ENCODE peak calls at places on chromosomes 4 and X, in ten cellular contexts. A is SJCRH30; M is bronchial epithelial cell; I is endodermal cell; D is HCT116; Q is H7; L is CD4-positive, alpha-beta memory T cell; N is stomach; V is tibial nerve; T is esophagus squamous epithelium. P is an unnamed sample. For H3K36me3, the result is how much of the 10 kb centered on the place peaks cover.

GRCh38 chr4:53497446-53498069 is 93.7 kb downstream of the LNX1 start:
- DNase-seq in L (no peak), N (no peak), Q (peak), M (no peak), T (no peak), D (no peak), V (peak), A (no peak), I (no peak), P (peak)

GRCh38 chr4:11525085-11525484 is 96.4 kb upstream of the HS3ST1 start:
- DNase-seq in D (no peak), A (no peak), N (no peak), T (no peak), Q (no peak), M (peak), I (no peak), L (no peak), V (no peak), P (no peak)

GRCh38 chrX:39258331-39258730 is 457.1 kb downstream of the MID1IP1 start:
- DNase-seq in T (no peak), L (no peak), I (peak), V (no peak), D (no peak), A (peak), N (no peak), M (no peak), Q (peak), P (no peak)

GRCh38 chrX:40988100-40988499 is 97.1 kb upstream of the USP9X start:
- DNase-seq in N (no peak), V (no peak), I (no peak), D (no peak), T (no peak), Q (no peak), L (no peak), M (no peak), A (no peak), P (no peak)

GRCh38 chr4:157739237-157739636 is 433.6 kb downstream of the GASK1B start:
- DNase-seq in Q (no peak), M (peak), T (no peak), N (no peak), L (no peak), A (no peak), I (no peak), D (no peak), V (no peak), P (no peak)

GRCh38 chrX:18875256-18875878 is 108.5 kb downstream of the PHKA2 start:
- DNase-seq in T (no peak), A (no peak), L (no peak), M (no peak), V (no peak), D (no peak), Q (no peak), I (peak), N (no peak), P (no peak)

GRCh38 chr4:141158219-141158618 is 24.9 kb upstream of the RNF150 start:
- DNase-seq in V (no peak), N (no peak), T (no peak), M (peak), A (no peak), L (peak), Q (no peak), D (peak), I (no peak), P (peak)

GRCh38 chrX:130669233-130669632 is 233.8 kb downstream of the ENOX2 start:
- DNase-seq in M (no peak), V (no peak), Q (no peak), D (no peak), A (no peak), T (no peak), N (no peak), I (no peak), L (no peak), P (no peak)

GRCh38 chr4:170001688-170002267 is 24.4 kb downstream of the MFAP3L start:
- DNase-seq in L (no peak), A (no peak), V (no peak), T (no peak), N (no peak), I (peak), Q (no peak), M (no peak), D (no peak), P (no peak)

GRCh38 chr4:114043116-114043515 is 63.7 kb upstream of the ARSJ start:
- DNase-seq in T (no peak), Q (no peak), V (no peak), D (no peak), N (no peak), A (peak), M (peak), I (no peak), L (no peak), P (no peak)

GRCh38 chr4:143195581-143195980 is 10.9 kb downstream of the USP38 start:
- DNase-seq in M (no peak), T (no peak), I (no peak), D (no peak), A (no peak), L (no peak), V (no peak), Q (no peak), N (no peak), P (no peak)

GRCh38 chrX:9873952-9874351 is 87.7 kb downstream of the SHROOM2 start:
- DNase-seq in M (peak), I (peak), A (peak), Q (peak), T (no peak), L (peak), V (no peak), N (peak), D (peak), P (peak)

GRCh38 chr4:75715105-75715799 is 9.1 kb upstream of the USO1 start:
- DNase-seq in Q (no peak), V (no peak), I (peak), N (no peak), A (no peak), M (no peak), T (no peak), L (no peak), D (no peak), P (no peak)

GRCh38 chr4:174135530-174135929 is 147.9 kb downstream of the FBXO8 start:
- DNase-seq in V (no peak), M (no peak), T (no peak), A (no peak), I (no peak), D (no peak), Q (no peak), N (no peak), L (no peak), P (no peak)

GRCh38 chr4:174133525-174133924 is 149.9 kb downstream of the FBXO8 start:
- DNase-seq in N (no peak), V (no peak), I (no peak), Q (no peak), D (no peak), A (no peak), L (no peak), T (no peak), M (no peak), P (no peak)

GRCh38 chr4:174136013-174136412 is 147.5 kb downstream of the FBXO8 start:
- DNase-seq in D (no peak), N (no peak), V (no peak), T (no peak), A (no peak), I (no peak), L (no peak), M (no peak), Q (no peak), P (no peak)

GRCh38 chr4:174137698-174138097 is 145.8 kb downstream of the FBXO8 start:
- DNase-seq in V (no peak), D (no peak), L (no peak), A (no peak), N (no peak), M (no peak), T (no peak), Q (no peak), I (no peak), P (no peak)

DNA sequence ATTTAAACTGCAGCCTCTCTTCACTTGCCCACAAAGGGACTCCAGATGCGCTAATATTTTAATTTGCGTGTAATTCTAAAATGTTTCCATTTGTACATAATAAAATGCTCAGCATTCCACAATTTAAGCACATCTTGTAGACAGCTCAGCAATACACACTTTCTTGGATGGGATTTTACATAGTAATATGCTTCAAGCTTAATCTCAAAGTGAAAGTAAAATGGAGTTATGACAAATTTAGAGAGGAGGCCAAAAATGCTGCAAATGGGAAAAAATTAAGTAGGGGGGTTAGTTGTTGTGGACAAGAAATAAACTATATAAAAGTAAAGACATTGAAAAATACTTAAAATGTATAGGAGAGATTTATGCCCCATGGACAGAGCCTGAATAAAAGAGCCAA is 149.1 kb downstream of the FBXO8 start:
- DNase-seq in L (no peak), N (no peak), D (no peak), T (no peak), M (no peak), A (no peak), V (no peak), Q (no peak), I (no peak), P (no peak)
- H3K36me3 ChIP-seq in L (under half), N (under half), D (under half), T (under half), M (under half), A (under half), V (under half), Q (under half), I (under half), P (under half)

DNA sequence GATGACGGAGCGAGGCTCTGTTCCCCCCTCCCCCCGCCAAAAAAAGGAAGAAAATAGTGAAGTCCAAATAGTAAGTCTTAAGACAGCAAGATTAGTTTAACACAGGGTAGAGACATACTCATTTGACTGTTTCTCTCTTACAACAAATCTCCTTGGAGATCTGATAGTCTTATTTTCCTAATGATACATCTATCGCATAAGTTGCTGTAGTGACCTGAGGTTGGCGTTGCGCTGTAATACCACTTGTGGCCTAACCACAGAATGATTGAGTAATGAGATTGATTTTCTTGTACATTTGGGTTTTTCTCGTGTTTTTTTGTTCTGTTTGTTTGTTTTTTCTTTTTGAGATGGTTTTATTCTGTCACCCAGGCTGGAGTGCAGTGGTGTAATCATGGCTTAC is 27.2 kb downstream of the OCIAD1 start:
- DNase-seq in V (no peak), D (no peak), L (no peak), N (no peak), Q (no peak), M (no peak), T (no peak), A (no peak), I (no peak), P (no peak)
- H3K36me3 ChIP-seq in V (under half), D (under half), L (under half), N (half or more), Q (under half), M (under half), T (under half), A (half or more), I (half or more), P (under half)

GRCh38 chr4:13611283-13611842 is 16.2 kb downstream of the BOD1L1 start:
- DNase-seq in D (no peak), T (peak), I (no peak), Q (no peak), L (no peak), M (peak), A (no peak), V (no peak), N (no peak), P (no peak)
- H3K36me3 ChIP-seq in D (under half), T (under half), I (half or more), Q (under half), L (half or more), M (under half), A (half or more), V (under half), N (half or more), P (half or more)

GRCh38 chr4:2340272-2341061 is 78.0 kb downstream of the ZFYVE28 start:
- DNase-seq in D (no peak), M (no peak), Q (peak), A (no peak), L (no peak), I (no peak), N (no peak), V (no peak), T (no peak), P (no peak)

GRCh38 chr4:2347190-2347589 is 71.3 kb downstream of the ZFYVE28 start:
- DNase-seq in Q (no peak), M (no peak), I (no peak), N (no peak), L (no peak), T (no peak), D (no peak), A (no peak), V (no peak), P (no peak)

GRCh38 chr4:2341261-2341841 is 77.1 kb downstream of the ZFYVE28 start:
- DNase-seq in M (no peak), L (no peak), Q (peak), T (no peak), N (peak), V (peak), I (no peak), A (no peak), D (no peak), P (peak)

GRCh38 chr4:2341911-2342652 is 76.4 kb downstream of the ZFYVE28 start:
- DNase-seq in A (no peak), Q (peak), M (no peak), V (no peak), N (no peak), I (no peak), L (no peak), D (no peak), T (no peak), P (peak)

DNA sequence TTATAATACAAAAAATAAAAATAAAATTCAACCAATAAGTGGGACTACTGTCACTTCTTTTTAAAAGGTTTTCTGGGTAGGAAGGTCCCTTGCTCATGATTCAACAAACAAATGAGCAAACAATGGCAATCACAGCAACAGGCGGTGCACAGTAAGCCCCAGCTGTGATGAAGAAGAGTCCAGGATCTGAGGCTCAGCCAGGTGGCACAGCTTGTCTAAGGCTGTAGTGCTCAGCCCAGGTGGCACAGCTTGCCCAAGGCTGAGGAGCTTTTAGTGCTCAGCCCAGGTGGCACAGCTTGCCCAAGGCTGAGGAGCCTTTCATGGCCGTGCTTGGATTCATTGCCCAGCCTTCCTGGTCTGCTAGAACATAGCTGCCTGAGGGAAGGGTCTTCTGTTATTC is 75.0 kb downstream of the ZFYVE28 start:
- DNase-seq in N (no peak), T (no peak), V (no peak), L (no peak), Q (no peak), I (no peak), A (no peak), M (no peak), D (no peak), P (no peak)
- H3K36me3 ChIP-seq in N (under half), T (under half), V (under half), L (under half), Q (under half), I (under half), A (under half), M (under half), D (under half), P (under half)

GRCh38 chr4:73248821-73249220 is 9.8 kb downstream of the ANKRD17 start:
- DNase-seq in L (no peak), A (no peak), Q (no peak), I (no peak), M (no peak), D (no peak), N (no peak), V (no peak), T (no peak), P (no peak)

GRCh38 chr4:73250642-73251041 is 8.0 kb downstream of the ANKRD17 start:
- DNase-seq in D (no peak), T (no peak), M (no peak), I (no peak), V (no peak), A (no peak), L (no peak), N (no peak), Q (no peak), P (no peak)

GRCh38 chr4:73251384-73251783 is 7.2 kb downstream of the ANKRD17 start:
- DNase-seq in Q (no peak), A (no peak), L (no peak), D (no peak), T (no peak), M (no peak), V (no peak), N (no peak), I (no peak), P (no peak)

GRCh38 chr4:73248416-73248815 is 10.2 kb downstream of the ANKRD17 start:
- DNase-seq in A (no peak), I (no peak), M (no peak), T (no peak), L (no peak), N (no peak), V (no peak), D (no peak), Q (no peak), P (no peak)

GRCh38 chr4:73252001-73252400 is 6.6 kb downstream of the ANKRD17 start:
- DNase-seq in V (no peak), I (no peak), D (no peak), Q (no peak), L (no peak), T (no peak), A (no peak), M (no peak), N (no peak), P (no peak)
- H3K36me3 ChIP-seq in V (under half), I (half or more), D (under half), Q (under half), L (under half), T (under half), A (half or more), M (under half), N (under half), P (under half)

GRCh38 chr4:2823301-2823670 is 20.4 kb upstream of the ADD1 start:
- DNase-seq in D (no peak), T (no peak), V (no peak), L (no peak), M (no peak), Q (no peak), A (no peak), N (no peak), I (no peak), P (no peak)
- H3K36me3 ChIP-seq in D (under half), T (under half), V (under half), L (under half), M (half or more), Q (under half), A (under half), N (half or more), I (under half), P (under half)

P was measured in HAP-1.